ENCODE peak calls at places on chromosomes 7 and 10, in seven cellular contexts. Y is fibroblast of lung, R is IMR-90, M is A549, F is GM23338, X is tibial nerve, U is colonic mucosa. K is an unnamed sample.

GRCh38 chr10:103816431-103816830 is 38.9 kb downstream of the SH3PXD2A start:
- DNase-seq in Y (peak), R (peak), M (peak), F (no peak), X (no peak), U (no peak), K (no peak)

GRCh38 chr10:61842755-61843497 is 58.6 kb upstream of the ARID5B start:
- DNase-seq in Y (peak), R (peak), M (no peak), F (no peak), X (no peak), U (no peak), K (no peak)

GRCh38 chr10:24920907-24921881 is 31.2 kb downstream of the PRTFDC1 start:
- DNase-seq in Y (peak), R (peak), M (peak), F (peak), X (no peak), U (peak), K (peak)

GRCh38 chr10:72679838-72680241 is 12.1 kb upstream of the MCU start:
- DNase-seq in Y (no peak), R (no peak), M (peak), F (no peak), X (no peak), U (peak), K (no peak)

GRCh38 chr10:129968937-129969527 is 5.0 kb upstream of the EBF3 start:
- DNase-seq in Y (no peak), R (peak), M (peak), F (peak), X (no peak), U (peak), K (no peak)

GRCh38 chr10:132498562-132499366 is 38.8 kb upstream of the INPP5A start:
- DNase-seq in Y (no peak), R (no peak), M (no peak), F (no peak), X (no peak), U (no peak), K (no peak)

GRCh38 chr10:86651631-86652331 is 2.6 kb upstream of the OPN4 start:
- DNase-seq in Y (no peak), R (no peak), M (no peak), F (no peak), X (no peak), U (no peak), K (no peak)

GRCh38 chr10:104028146-104028545 is 57.5 kb downstream of the COL17A1 start:
- DNase-seq in Y (peak), R (peak), M (peak), F (peak), X (no peak), U (no peak), K (no peak)

GRCh38 chr7:140159487-140159886 is 17.3 kb downstream of the KDM7A start:
- DNase-seq in Y (peak), R (peak), M (no peak), F (no peak), X (no peak), U (no peak), K (no peak)

GRCh38 chr10:35781643-35782035 is 139.5 kb upstream of the FZD8 start:
- DNase-seq in Y (no peak), R (no peak), M (peak), F (peak), X (no peak), U (no peak), K (no peak)

GRCh38 chr10:117360016-117360415 is 15.2 kb downstream of the PDZD8 start:
- DNase-seq in Y (peak), R (peak), M (no peak), F (no peak), X (no peak), U (no peak), K (no peak)

GRCh38 chr10:10644317-10645111 is 373.2 kb upstream of the CELF2 start:
- DNase-seq in Y (peak), R (peak), M (no peak), F (no peak), X (peak), U (no peak), K (peak)

GRCh38 chr7:25995893-25996529 is 156.0 kb upstream of the NFE2L3 start:
- DNase-seq in Y (no peak), R (no peak), M (peak), F (peak), X (no peak), U (no peak), K (no peak)

GRCh38 chr10:20091698-20092097 is 275.5 kb downstream of the PLXDC2 start:
- DNase-seq in Y (no peak), R (no peak), M (no peak), F (no peak), X (no peak), U (peak), K (no peak)

GRCh38 chr10:74027702-74028101 is 29.8 kb downstream of the VCL start:
- DNase-seq in Y (peak), R (peak), M (no peak), F (no peak), X (no peak), U (no peak), K (no peak)

GRCh38 chr10:14124951-14125350 is 205.8 kb downstream of the FRMD4A start:
- DNase-seq in Y (no peak), R (peak), M (no peak), F (no peak), X (no peak), U (no peak), K (no peak)

GRCh38 chr10:115056186-115056585 is 37.0 kb upstream of the ATRNL1 start:
- DNase-seq in Y (no peak), R (no peak), M (no peak), F (peak), X (no peak), U (no peak), K (no peak)

GRCh38 chr10:11091517-11092102 is 73.9 kb downstream of the CELF2 start:
- DNase-seq in Y (no peak), R (no peak), M (no peak), F (no peak), X (no peak), U (no peak), K (no peak)

GRCh38 chr10:64116731-64117130 is 595.5 kb downstream of the REEP3 start:
- DNase-seq in Y (no peak), R (no peak), M (no peak), F (peak), X (no peak), U (no peak), K (no peak)

GRCh38 chr7:90613088-90613498 is 17.0 kb downstream of the CDK14 start:
- DNase-seq in Y (peak), R (peak), M (no peak), F (no peak), X (no peak), U (no peak), K (no peak)

GRCh38 chr10:67697646-67698245 is 1.8 kb upstream of the CTNNA3 start:
- DNase-seq in Y (peak), R (peak), M (peak), F (peak), X (no peak), U (peak), K (no peak)

GRCh38 chr7:8154290-8154689 is 107.7 kb downstream of the ICA1 start:
- DNase-seq in Y (no peak), R (no peak), M (no peak), F (no peak), X (no peak), U (no peak), K (no peak)

GRCh38 chr10:112980908-112981307 is 30.9 kb downstream of the TCF7L2 start:
- DNase-seq in Y (no peak), R (no peak), M (no peak), F (no peak), X (no peak), U (no peak), K (no peak)

GRCh38 chr7:95302976-95303375 is 21.4 kb downstream of the PON1 start:
- DNase-seq in Y (peak), R (no peak), M (no peak), F (no peak), X (no peak), U (no peak), K (no peak)

GRCh38 chr7:16587785-16588184 is 57.8 kb downstream of the ANKMY2 start:
- DNase-seq in Y (no peak), R (no peak), M (no peak), F (no peak), X (no peak), U (no peak), K (no peak)

GRCh38 chr7:105866124-105866801 is 10.1 kb downstream of the ATXN7L1 start:
- DNase-seq in Y (no peak), R (no peak), M (no peak), F (no peak), X (no peak), U (no peak), K (no peak)

DNA sequence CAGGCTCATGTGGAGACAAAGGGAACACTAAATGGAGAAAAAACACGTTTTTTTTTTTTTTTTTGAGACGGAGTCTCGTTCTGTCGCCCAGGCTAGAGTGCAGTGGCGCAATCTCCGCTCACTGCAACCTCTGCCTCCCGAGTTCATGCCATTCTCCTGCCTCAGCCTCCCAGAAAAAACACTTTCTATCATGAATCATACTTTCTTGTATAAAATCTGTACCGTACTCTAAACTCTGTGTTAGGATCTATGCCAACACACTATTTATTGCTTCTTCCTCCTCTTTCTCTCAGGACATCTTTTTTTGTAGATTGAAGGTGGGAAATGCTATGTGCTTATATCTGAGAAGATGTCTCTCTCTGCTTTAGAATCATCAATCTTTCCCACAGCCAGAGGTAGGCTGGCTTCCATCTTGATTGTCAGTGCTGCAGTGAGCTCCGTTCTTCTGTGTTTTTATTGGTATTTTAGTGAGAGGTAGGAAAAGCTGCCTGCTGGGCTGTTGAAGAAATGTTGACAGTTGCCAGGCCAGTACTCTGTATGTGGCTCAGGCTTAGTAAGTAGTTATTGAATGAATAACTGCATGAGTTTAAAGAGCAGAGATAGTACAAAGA is 101.1 kb downstream of the GPR85 start:
- DNase-seq in Y (peak), R (peak), M (no peak), F (peak), X (no peak), U (no peak), K (no peak)
- H3K27ac ChIP-seq in Y (peak), R (peak), M (no peak), F (no peak), X (no peak), U (no peak), K (no peak)

DNA sequence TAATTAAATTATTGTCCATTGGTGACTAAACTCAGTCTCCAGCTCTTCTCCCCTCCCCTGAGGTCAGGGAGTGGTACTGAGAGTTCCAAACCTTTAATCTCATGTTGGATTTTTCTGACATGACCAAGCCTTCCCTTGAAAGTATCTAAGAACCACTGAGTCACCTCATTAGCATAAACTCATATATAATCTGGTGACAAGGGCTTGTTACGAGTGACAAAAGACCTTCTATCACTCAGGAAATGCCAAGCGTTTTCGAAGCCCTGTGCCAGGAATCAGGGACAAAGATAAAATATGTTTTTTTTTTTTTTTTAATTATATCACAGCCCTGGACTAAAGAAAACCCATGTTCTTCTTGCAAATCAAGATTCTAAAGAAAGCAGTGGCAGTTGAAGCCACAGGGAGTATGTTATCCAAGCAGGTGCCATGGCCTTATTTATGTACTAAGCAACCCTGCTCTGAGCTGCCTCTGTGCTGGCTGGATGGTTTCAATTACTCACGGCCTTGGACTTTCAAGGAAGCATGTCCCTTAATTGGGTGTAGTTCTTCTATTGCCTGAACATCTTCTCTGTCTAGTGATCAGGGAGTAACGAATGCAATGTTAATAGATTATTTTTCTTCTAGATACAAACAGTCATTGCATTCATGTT is 169.0 kb upstream of the PRKCQ start:
- DNase-seq in Y (peak), R (peak), M (no peak), F (no peak), X (no peak), U (no peak), K (no peak)
- H3K27ac ChIP-seq in Y (no peak), R (peak), M (no peak), F (no peak), X (no peak), U (no peak), K (no peak)

GRCh38 chr7:121608785-121609184 is 212.7 kb upstream of the FAM3C start:
- DNase-seq in Y (no peak), R (no peak), M (no peak), F (no peak), X (no peak), U (no peak), K (no peak)

GRCh38 chr7:121603886-121604285 is 207.8 kb upstream of the FAM3C start:
- DNase-seq in Y (no peak), R (no peak), M (no peak), F (no peak), X (no peak), U (no peak), K (no peak)

GRCh38 chr7:121609208-121609607 is 213.1 kb upstream of the FAM3C start:
- DNase-seq in Y (no peak), R (no peak), M (no peak), F (no peak), X (no peak), U (no peak), K (no peak)

GRCh38 chr7:121604627-121605296 is 208.7 kb upstream of the FAM3C start:
- DNase-seq in Y (peak), R (no peak), M (no peak), F (no peak), X (no peak), U (no peak), K (no peak)

GRCh38 chr7:121605297-121605640 is 209.2 kb upstream of the FAM3C start:
- DNase-seq in Y (peak), R (peak), M (no peak), F (no peak), X (no peak), U (no peak), K (no peak)
- H3K27ac ChIP-seq in Y (no peak), R (no peak), M (no peak), F (no peak), X (peak), U (no peak), K (no peak)

DNA sequence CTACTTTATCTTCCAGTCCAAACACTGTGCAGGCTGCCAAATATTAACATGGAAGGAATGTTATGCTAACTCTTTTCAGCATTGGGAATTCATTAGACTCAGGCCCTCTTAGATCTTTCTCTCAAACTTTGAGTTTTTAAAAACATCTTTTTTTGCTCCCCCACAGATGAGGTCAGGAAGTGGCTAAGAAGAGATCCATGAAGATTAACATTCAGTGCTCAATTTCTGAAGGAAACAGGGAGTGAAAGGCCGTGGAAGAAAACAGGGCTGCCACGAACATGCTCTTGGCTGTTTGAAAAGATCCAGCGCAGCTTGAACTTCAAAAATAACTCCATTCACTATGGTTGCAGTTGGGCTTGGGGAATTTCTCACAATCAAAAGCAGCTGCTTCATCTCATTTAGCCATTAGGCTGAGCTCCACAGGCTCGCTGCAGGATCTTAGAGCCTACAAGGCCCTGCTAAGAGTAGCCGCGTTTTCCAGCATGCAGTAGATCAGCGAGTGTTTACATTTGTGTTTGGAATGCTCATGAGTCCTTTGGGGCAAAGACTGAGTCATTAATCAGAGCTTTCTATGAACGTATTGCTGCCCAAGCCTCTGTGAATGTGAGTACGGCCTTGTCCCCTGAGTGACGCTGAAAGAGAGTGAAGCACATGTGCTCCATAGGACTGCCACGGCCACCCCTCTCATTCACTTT is 41.2 kb upstream of the TNS3 start:
- DNase-seq in Y (peak), R (peak), M (peak), F (no peak), X (no peak), U (no peak), K (no peak)
- H3K27ac ChIP-seq in Y (peak), R (peak), M (peak), F (no peak), X (peak), U (peak), K (peak)

GRCh38 chr7:130922206-130923112 is 188.5 kb upstream of the KLF14 start:
- DNase-seq in Y (peak), R (no peak), M (no peak), F (no peak), X (no peak), U (no peak), K (no peak)

GRCh38 chr7:130921391-130922180 is 187.6 kb upstream of the KLF14 start:
- DNase-seq in Y (peak), R (peak), M (no peak), F (peak), X (peak), U (peak), K (no peak)

GRCh38 chr7:130925136-130925794 is 191.3 kb upstream of the KLF14 start:
- DNase-seq in Y (no peak), R (no peak), M (peak), F (no peak), X (no peak), U (no peak), K (no peak)

GRCh38 chr7:130926021-130926691 is 192.1 kb upstream of the KLF14 start:
- DNase-seq in Y (no peak), R (no peak), M (no peak), F (no peak), X (no peak), U (no peak), K (no peak)

DNA sequence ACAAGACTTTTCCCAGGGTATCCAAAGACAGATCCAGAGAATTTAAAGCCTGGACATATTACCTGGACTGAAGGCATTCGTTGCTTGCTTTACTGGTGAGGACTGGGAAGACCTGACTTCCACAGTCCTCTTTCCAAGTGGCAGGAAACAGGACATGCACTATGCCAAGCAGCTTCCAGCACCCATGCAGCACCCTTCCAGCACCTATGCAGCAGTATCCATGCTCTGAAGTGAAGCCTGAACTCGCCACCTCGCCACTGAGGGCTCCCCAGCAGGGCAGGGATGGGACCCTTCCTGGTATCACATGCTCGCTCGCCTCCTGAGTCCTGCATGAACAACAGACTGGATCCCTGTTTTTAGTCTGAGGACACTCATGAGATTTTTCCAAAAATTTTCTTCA is 189.9 kb upstream of the KLF14 start:
- DNase-seq in Y (no peak), R (no peak), M (no peak), F (no peak), X (no peak), U (no peak), K (no peak)
- H3K27ac ChIP-seq in Y (peak), R (peak), M (peak), F (no peak), X (no peak), U (peak), K (peak)

GRCh38 chr7:75953431-75953830 is 38.5 kb downstream of the POR start:
- DNase-seq in Y (no peak), R (no peak), M (no peak), F (no peak), X (no peak), U (no peak), K (no peak)
- H3K27ac ChIP-seq in Y (no peak), R (no peak), M (no peak), F (no peak), X (no peak), U (no peak), K (no peak)

GRCh38 chr7:30139836-30140384 is 5.1 kb downstream of the MTURN start:
- DNase-seq in Y (no peak), R (no peak), M (no peak), F (no peak), X (no peak), U (no peak), K (no peak)

GRCh38 chr7:30140456-30140855 is 5.7 kb downstream of the MTURN start:
- DNase-seq in Y (no peak), R (no peak), M (no peak), F (no peak), X (no peak), U (no peak), K (no peak)

GRCh38 chr7:30142710-30143109 is 7.9 kb downstream of the MTURN start:
- DNase-seq in Y (peak), R (peak), M (peak), F (no peak), X (peak), U (peak), K (no peak)

GRCh38 chr7:30143748-30144251 is 9.0 kb downstream of the MTURN start:
- DNase-seq in Y (peak), R (peak), M (no peak), F (no peak), X (no peak), U (no peak), K (no peak)

DNA sequence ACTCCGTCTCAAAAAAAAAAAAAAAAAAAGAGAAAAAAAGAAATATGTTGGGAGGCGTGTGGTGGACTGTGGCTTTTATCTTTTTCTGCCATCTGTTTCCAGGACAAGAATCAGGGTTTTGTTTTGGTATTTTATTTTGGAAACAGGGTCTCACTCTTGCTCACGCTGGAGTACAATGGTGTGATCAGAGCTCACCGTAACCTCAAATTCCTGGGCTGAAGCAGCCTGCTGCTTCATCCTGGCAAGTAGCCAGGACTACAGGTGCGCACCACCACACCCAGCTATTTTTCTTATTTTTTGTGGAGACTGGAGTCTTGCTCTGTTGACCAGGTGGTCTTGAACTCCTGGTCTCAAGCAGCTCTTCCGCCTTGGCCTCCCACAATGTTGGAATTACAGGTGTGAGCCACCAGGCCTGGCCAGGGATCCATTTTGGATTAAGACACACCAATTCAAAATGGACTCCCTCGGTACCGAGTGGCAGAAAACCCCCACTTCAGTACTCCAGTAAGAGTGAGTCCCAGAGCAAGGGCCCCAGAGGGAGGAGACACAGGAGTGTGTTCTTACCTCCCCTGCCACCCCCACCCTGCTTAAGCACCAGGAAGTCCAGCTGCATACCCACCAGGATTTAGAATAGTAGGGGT is 6.7 kb downstream of the MTURN start:
- DNase-seq in Y (no peak), R (no peak), M (no peak), F (no peak), X (no peak), U (no peak), K (no peak)
- H3K27ac ChIP-seq in Y (no peak), R (no peak), M (no peak), F (no peak), X (peak), U (no peak), K (no peak)

K was measured in caudate nucleus.